ENCODE peak calls at places on chromosomes 4 and X, in six cellular contexts. S is NCI-H146, C is GDM1, B is fibroblast of lung, Z is RWPE1, A is Daoy. G is an unnamed sample.

GRCh38 chr4:52091811-52092210 is 40.7 kb downstream of the SPATA18 start:
- DNase-seq in S (no peak), C (no peak), B (peak), Z (no peak), A (no peak), G (no peak)

GRCh38 chrX:15675490-15675921 is 10.9 kb upstream of the CLTRN start:
- DNase-seq in S (peak), C (peak), B (no peak), Z (peak), A (peak), G (no peak)

GRCh38 chr4:99033956-99034355 is 38.4 kb downstream of the METAP1 start:
- DNase-seq in S (no peak), C (no peak), B (no peak), Z (no peak), A (no peak), G (peak)

GRCh38 chr4:8517946-8518345 is 62.2 kb upstream of the GPR78 start:
- DNase-seq in S (no peak), C (no peak), B (no peak), Z (no peak), A (no peak), G (no peak)

GRCh38 chr4:124061413-124061812 is 651.1 kb downstream of the ANKRD50 start:
- DNase-seq in S (no peak), C (no peak), B (peak), Z (no peak), A (no peak), G (peak)

GRCh38 chr4:150828159-150828558 is 186.9 kb downstream of the LRBA start:
- DNase-seq in S (no peak), C (no peak), B (no peak), Z (no peak), A (no peak), G (no peak)

GRCh38 chr4:95839891-95840290 is at the start of gene PDHA2:
- DNase-seq in S (no peak), C (no peak), B (no peak), Z (no peak), A (no peak), G (no peak)

GRCh38 chr4:159483110-159483509 is 380.2 kb downstream of the RAPGEF2 start:
- DNase-seq in S (no peak), C (no peak), B (no peak), Z (no peak), A (no peak), G (no peak)

GRCh38 chr4:118400362-118400761 is 47.6 kb upstream of the PRSS12 start:
- DNase-seq in S (no peak), C (peak), B (no peak), Z (no peak), A (no peak), G (no peak)

GRCh38 chrX:1246816-1247215 is 21.8 kb upstream of the CSF2RA start:
- DNase-seq in S (peak), C (peak), B (peak), Z (peak), A (peak), G (peak)

GRCh38 chr4:5045099-5045498 is 6.2 kb upstream of the STK32B start:
- DNase-seq in S (no peak), C (peak), B (no peak), Z (no peak), A (peak), G (peak)

GRCh38 chr4:119580293-119580692 is 48.3 kb downstream of the PDE5A start:
- DNase-seq in S (no peak), C (no peak), B (no peak), Z (no peak), A (no peak), G (no peak)

GRCh38 chr4:112739442-112739841 is 102.5 kb downstream of the LARP7 start:
- DNase-seq in S (no peak), C (no peak), B (no peak), Z (no peak), A (no peak), G (no peak)

GRCh38 chr4:146292508-146292907 is 78.2 kb downstream of the REELD1 start:
- DNase-seq in S (no peak), C (no peak), B (no peak), Z (no peak), A (no peak), G (no peak)

GRCh38 chr4:165325732-165326512 is 1.5 kb upstream of the MSMO1 start:
- DNase-seq in S (no peak), C (no peak), B (peak), Z (peak), A (peak), G (peak)

GRCh38 chr4:139978692-139979091 is 175.3 kb downstream of the MAML3 start:
- DNase-seq in S (no peak), C (peak), B (no peak), Z (no peak), A (no peak), G (no peak)

GRCh38 chr4:57061395-57061794 is 48.8 kb downstream of the IGFBP7 start:
- DNase-seq in S (no peak), C (no peak), B (no peak), Z (no peak), A (no peak), G (peak)

GRCh38 chrX:3527811-3528210 is 181.4 kb upstream of the MXRA5 start:
- DNase-seq in S (no peak), C (no peak), B (no peak), Z (no peak), A (no peak), G (peak)

GRCh38 chr4:164977243-164978164 is at the start of gene TRIM61:
- DNase-seq in S (no peak), C (no peak), B (peak), Z (no peak), A (no peak), G (peak)

GRCh38 chr4:8754634-8755589 is 116.7 kb downstream of the HMX1 start:
- DNase-seq in S (no peak), C (no peak), B (no peak), Z (no peak), A (no peak), G (no peak)

GRCh38 chr4:14566518-14566917 is 435.8 kb upstream of the CPEB2 start:
- DNase-seq in S (no peak), C (no peak), B (peak), Z (no peak), A (no peak), G (peak)

GRCh38 chr4:53640576-53641459 is 49.5 kb upstream of the LNX1 start:
- DNase-seq in S (peak), C (no peak), B (no peak), Z (no peak), A (no peak), G (no peak)

GRCh38 chr4:176123710-176124407 is 58.2 kb downstream of the WDR17 start:
- DNase-seq in S (peak), C (no peak), B (peak), Z (peak), A (peak), G (peak)

GRCh38 chr4:142351958-142352357 is 494.1 kb downstream of the INPP4B start:
- DNase-seq in S (no peak), C (no peak), B (peak), Z (no peak), A (no peak), G (no peak)

GRCh38 chr4:156799121-156799589 is 172.4 kb downstream of the PDGFC start:
- DNase-seq in S (no peak), C (no peak), B (peak), Z (peak), A (no peak), G (peak)

GRCh38 chr4:100900134-100900533 is 382.3 kb upstream of the EMCN start:
- DNase-seq in S (no peak), C (no peak), B (no peak), Z (no peak), A (no peak), G (no peak)

GRCh38 chrX:131068945-131069719 is 11.0 kb downstream of the ARHGAP36 start:
- DNase-seq in S (peak), C (no peak), B (peak), Z (no peak), A (peak), G (peak)

GRCh38 chrX:122440832-122441231 is 743.2 kb upstream of the GRIA3 start:
- DNase-seq in S (no peak), C (no peak), B (no peak), Z (no peak), A (no peak), G (no peak)

GRCh38 chrX:84188320-84188834 is 378 bp upstream of the RPS6KA6 start:
- DNase-seq in S (peak), C (no peak), B (peak), Z (no peak), A (peak), G (peak)

GRCh38 chr4:128565565-128566186 is 243.8 kb upstream of the JADE1 start:
- DNase-seq in S (peak), C (peak), B (peak), Z (peak), A (peak), G (peak)